ENCODE peak calls at places on chromosomes 6 and 20, in eight cellular contexts. O, D, Q, L, E, R, K and T are unnamed samples.

GRCh38 chr6:126093108-126093507 is 106.8 kb downstream of the TRMT11 start:
- DNase-seq in O (no peak), D (no peak), Q (no peak), L (no peak), E (no peak), R (no peak), K (no peak), T (no peak)

GRCh38 chr6:24313477-24314141 is 44.2 kb downstream of the DCDC2 start:
- DNase-seq in O (peak; percentile 98), D (no peak), Q (no peak), L (peak; percentile 60), E (peak; percentile 36), R (peak; percentile 86), K (no peak), T (no peak)

GRCh38 chr20:9628166-9628565 is 113.8 kb downstream of the LAMP5 start:
- DNase-seq in O (no peak), D (no peak), Q (no peak), L (no peak), E (no peak), R (no peak), K (no peak), T (no peak)

GRCh38 chr20:20816969-20817368 is 104.5 kb upstream of the RALGAPA2 start:
- DNase-seq in O (no peak), D (no peak), Q (no peak), L (no peak), E (no peak), R (no peak), K (no peak), T (no peak)

GRCh38 chr20:26208296-26209091 is 511.8 kb upstream of the ZNF337 start:
- DNase-seq in O (no peak), D (peak; percentile 62), Q (peak; percentile 10), L (no peak), E (peak; percentile 32), R (peak; percentile 12), K (no peak), T (no peak)

GRCh38 chr6:69867075-69867911 is 937 bp downstream of the COL19A1 start:
- DNase-seq in O (no peak), D (peak; percentile 83), Q (peak; percentile 64), L (peak; percentile 0), E (peak; percentile 84), R (peak; percentile 39), K (no peak), T (peak; percentile 86)

GRCh38 chr20:53691060-53691810 is 97.6 kb upstream of the ZNF217 start:
- DNase-seq in O (no peak), D (no peak), Q (no peak), L (peak; percentile 10), E (no peak), R (no peak), K (no peak), T (no peak)

GRCh38 chr6:149467265-149467664 is 17.5 kb downstream of the ZC3H12D start:
- DNase-seq in O (no peak), D (peak; percentile 7), Q (no peak), L (no peak), E (no peak), R (no peak), K (no peak), T (no peak)

GRCh38 chr20:50193851-50194830 is 3.5 kb downstream of the CEBPB start:
- DNase-seq in O (no peak), D (peak; percentile 65), Q (peak; percentile 82), L (peak; percentile 57), E (no peak), R (peak; percentile 48), K (no peak), T (no peak)

GRCh38 chr6:166726193-166726592 is 99.1 kb upstream of the RPS6KA2 start:
- DNase-seq in O (no peak), D (no peak), Q (no peak), L (no peak), E (peak; percentile 55), R (no peak), K (no peak), T (no peak)

GRCh38 chr6:22045261-22045912 is 251.4 kb downstream of the PRL start:
- DNase-seq in O (no peak), D (no peak), Q (no peak), L (no peak), E (no peak), R (no peak), K (no peak), T (no peak)

GRCh38 chr6:154805288-154805911 is 72.2 kb downstream of the SCAF8 start:
- DNase-seq in O (peak; percentile 12), D (no peak), Q (no peak), L (peak; percentile 70), E (peak; percentile 54), R (peak; percentile 71), K (no peak), T (no peak)

GRCh38 chr20:19015890-19016465 is 196.5 kb upstream of the SLC24A3 start:
- DNase-seq in O (no peak), D (no peak), Q (no peak), L (no peak), E (no peak), R (no peak), K (no peak), T (no peak)

GRCh38 chr6:116492331-116493067 is 18.9 kb upstream of the CALHM5 start:
- DNase-seq in O (no peak), D (no peak), Q (no peak), L (no peak), E (no peak), R (peak; percentile 83), K (no peak), T (no peak)

GRCh38 chr6:54404791-54405190 is 96.5 kb downstream of the TINAG start:
- DNase-seq in O (peak; percentile 11), D (no peak), Q (no peak), L (no peak), E (no peak), R (no peak), K (no peak), T (no peak)

GRCh38 chr6:38806833-38807232 is 91.7 kb downstream of the DNAH8 start:
- DNase-seq in O (no peak), D (no peak), Q (no peak), L (no peak), E (no peak), R (no peak), K (no peak), T (no peak)

GRCh38 chr6:38804368-38804767 is 89.3 kb downstream of the DNAH8 start:
- DNase-seq in O (no peak), D (no peak), Q (no peak), L (no peak), E (no peak), R (no peak), K (no peak), T (no peak)

GRCh38 chr6:38805682-38806081 is 90.6 kb downstream of the DNAH8 start:
- DNase-seq in O (no peak), D (no peak), Q (no peak), L (no peak), E (no peak), R (no peak), K (no peak), T (no peak)

GRCh38 chr6:38806271-38806670 is 91.2 kb downstream of the DNAH8 start:
- DNase-seq in O (no peak), D (no peak), Q (no peak), L (no peak), E (no peak), R (no peak), K (no peak), T (no peak)

GRCh38 chr6:38805127-38805655 is 90.1 kb downstream of the DNAH8 start:
- DNase-seq in O (no peak), D (no peak), Q (no peak), L (no peak), E (no peak), R (no peak), K (no peak), T (no peak)
- TF ChIP-seq CTCF in O (no peak), D (no peak), Q (no peak), L (no peak), E (peak; percentile 11), R (no peak), K (no peak), T (no peak)

GRCh38 chr6:163422574-163422973 is 8.1 kb downstream of the QKI start:
- DNase-seq in O (no peak), D (no peak), Q (no peak), L (no peak), E (no peak), R (no peak), K (no peak), T (no peak)
- H3K4me1 ChIP-seq in O (peaks cover 44% of the 10 kb centered on the region), D (peaks cover 86% of the 10 kb centered on the region), Q (peaks cover 86% of the 10 kb centered on the region), L (peaks cover 12% of the 10 kb centered on the region), E (peaks cover 15% of the 10 kb centered on the region), R (peaks cover 59% of the 10 kb centered on the region), K (no peaks in the 10 kb centered on the region), T (no peaks in the 10 kb centered on the region)

GRCh38 chr20:44053046-44053445 is 133.9 kb downstream of the JPH2 start:
- DNase-seq in O (no peak), D (no peak), Q (no peak), L (no peak), E (no peak), R (no peak), K (no peak), T (no peak)

GRCh38 chr20:44057698-44058675 is 129.0 kb downstream of the JPH2 start:
- DNase-seq in O (peak; percentile 18), D (no peak), Q (no peak), L (peak; percentile 44), E (no peak), R (peak; percentile 60), K (no peak), T (no peak)

GRCh38 chr20:44054118-44054517 is 132.9 kb downstream of the JPH2 start:
- DNase-seq in O (no peak), D (no peak), Q (no peak), L (no peak), E (no peak), R (no peak), K (no peak), T (no peak)

GRCh38 chr20:44054849-44055248 is 132.1 kb downstream of the JPH2 start:
- DNase-seq in O (no peak), D (no peak), Q (no peak), L (no peak), E (no peak), R (no peak), K (no peak), T (no peak)

GRCh38 chr20:44056010-44056698 is 130.8 kb downstream of the JPH2 start:
- DNase-seq in O (no peak), D (no peak), Q (no peak), L (no peak), E (peak; percentile 33), R (peak; percentile 27), K (no peak), T (peak; percentile 74)
- TF ChIP-seq CTCF in O (peak; percentile 44), D (peak; percentile 54), Q (no peak), L (peak; percentile 36), E (peak; percentile 23), R (peak; percentile 38), K (no peak), T (peak; percentile 85)

GRCh38 chr20:47352332-47353223 is 3.9 kb downstream of the ZMYND8 start:
- DNase-seq in O (peak; percentile 54), D (no peak), Q (peak; percentile 82), L (no peak), E (no peak), R (peak; percentile 73), K (no peak), T (no peak)
- H3K4me1 ChIP-seq in O (peaks cover 97% of the 10 kb centered on the region), D (peaks cover 100% of the 10 kb centered on the region), Q (peaks cover 100% of the 10 kb centered on the region), L (peaks cover 69% of the 10 kb centered on the region), E (peaks cover 96% of the 10 kb centered on the region), R (peaks cover 96% of the 10 kb centered on the region), K (peaks cover 10% of the 10 kb centered on the region), T (peaks cover 35% of the 10 kb centered on the region)

GRCh38 chr6:157868835-157869234 is 45.8 kb downstream of the SNX9 start:
- DNase-seq in O (no peak), D (no peak), Q (peak; percentile 29), L (no peak), E (no peak), R (no peak), K (no peak), T (no peak)
- TF ChIP-seq CTCF in O (no peak), D (no peak), Q (no peak), L (no peak), E (no peak), R (no peak), K (no peak), T (no peak)